ENCODE peak calls at places on chromosomes 7 and 10, in seven cellular contexts. W is esophagus squamous epithelium, Q is WTC11, I is fibroblast of pulmonary artery, L is HFFc6, P is hepatocyte, R is psoas muscle. A is an unnamed sample.

GRCh38 chr10:25047902-25048301 is 31.5 kb downstream of the THNSL1 start:
- DNase-seq in Q (no peak), P (no peak), L (peak), R (no peak), W (no peak), I (peak), A (no peak)

GRCh38 chr10:19412531-19412930 is 363.9 kb downstream of the MALRD1 start:
- DNase-seq in W (no peak), Q (no peak), I (peak), L (peak), R (no peak), P (peak), A (no peak)

GRCh38 chr10:6838118-6838517 is 258.0 kb upstream of the PRKCQ start:
- DNase-seq in P (no peak), R (no peak), L (no peak), I (no peak), Q (no peak), W (no peak), A (no peak)

GRCh38 chr10:17684537-17684936 is 40.6 kb downstream of the STAM start:
- DNase-seq in L (no peak), I (no peak), Q (no peak), R (no peak), W (no peak), P (no peak), A (no peak)

GRCh38 chr7:25860206-25860881 is 291.7 kb upstream of the NFE2L3 start:
- DNase-seq in R (no peak), W (no peak), Q (peak), P (no peak), L (no peak), I (no peak), A (no peak)

GRCh38 chr7:16051561-16052280 is 365.2 kb upstream of the MEOX2 start:
- DNase-seq in I (peak), W (no peak), R (no peak), P (no peak), Q (no peak), L (no peak), A (no peak)

GRCh38 chr10:47266602-47267001 is 33.4 kb upstream of the GDF10 start:
- DNase-seq in Q (no peak), P (no peak), L (no peak), R (no peak), W (no peak), I (no peak), A (no peak)

GRCh38 chr7:1056006-1056784 is 11.8 kb downstream of the GPR146 start:
- DNase-seq in I (no peak), L (no peak), W (no peak), R (peak), Q (no peak), P (no peak), A (no peak)

GRCh38 chr10:124543146-124543545 is 81.5 kb downstream of the LHPP start:
- DNase-seq in P (no peak), I (no peak), L (no peak), W (no peak), Q (no peak), R (no peak), A (no peak)

GRCh38 chr10:44963772-44964633 is 4.4 kb downstream of the RASSF4 start:
- DNase-seq in W (no peak), I (no peak), Q (peak), L (no peak), P (peak), R (peak), A (peak)

GRCh38 chr10:50991496-50992355 is 82.6 kb upstream of the PRKG1 start:
- DNase-seq in P (peak), W (no peak), Q (peak), L (no peak), I (peak), R (peak), A (peak)

GRCh38 chr10:93437946-93438795 is 44.0 kb downstream of the MYOF start:
- DNase-seq in I (peak), W (no peak), Q (no peak), P (peak), L (peak), R (no peak), A (no peak)

GRCh38 chr10:43226851-43227845 is 39.7 kb downstream of the RASGEF1A start:
- DNase-seq in Q (peak), P (no peak), L (no peak), R (peak), I (no peak), W (no peak), A (no peak)

GRCh38 chr10:94439275-94439861 is 37.0 kb downstream of the TBC1D12 start:
- DNase-seq in P (no peak), Q (peak), L (no peak), I (peak), R (peak), W (no peak), A (no peak)
- TF ChIP-seq CTCF in P (no peak), Q (no peak), L (no peak), I (no peak), R (no peak), W (no peak), A (no peak)

GRCh38 chr10:102245932-102246251 is 560 bp downstream of the GBF1 start:
- DNase-seq in R (no peak), Q (no peak), P (no peak), L (no peak), W (no peak), I (no peak), A (no peak)

GRCh38 chr10:102246261-102246660 is 929 bp downstream of the GBF1 start:
- DNase-seq in Q (no peak), I (peak), R (no peak), W (no peak), L (peak), P (peak), A (no peak)

GRCh38 chr10:102247724-102248123 is 2.4 kb downstream of the GBF1 start:
- DNase-seq in P (no peak), W (no peak), I (no peak), R (no peak), Q (no peak), L (no peak), A (no peak)

GRCh38 chr10:102243304-102243703 is 2.0 kb upstream of the PITX3 start:
- DNase-seq in Q (no peak), L (peak), R (no peak), P (no peak), I (peak), W (no peak), A (no peak)

DNA sequence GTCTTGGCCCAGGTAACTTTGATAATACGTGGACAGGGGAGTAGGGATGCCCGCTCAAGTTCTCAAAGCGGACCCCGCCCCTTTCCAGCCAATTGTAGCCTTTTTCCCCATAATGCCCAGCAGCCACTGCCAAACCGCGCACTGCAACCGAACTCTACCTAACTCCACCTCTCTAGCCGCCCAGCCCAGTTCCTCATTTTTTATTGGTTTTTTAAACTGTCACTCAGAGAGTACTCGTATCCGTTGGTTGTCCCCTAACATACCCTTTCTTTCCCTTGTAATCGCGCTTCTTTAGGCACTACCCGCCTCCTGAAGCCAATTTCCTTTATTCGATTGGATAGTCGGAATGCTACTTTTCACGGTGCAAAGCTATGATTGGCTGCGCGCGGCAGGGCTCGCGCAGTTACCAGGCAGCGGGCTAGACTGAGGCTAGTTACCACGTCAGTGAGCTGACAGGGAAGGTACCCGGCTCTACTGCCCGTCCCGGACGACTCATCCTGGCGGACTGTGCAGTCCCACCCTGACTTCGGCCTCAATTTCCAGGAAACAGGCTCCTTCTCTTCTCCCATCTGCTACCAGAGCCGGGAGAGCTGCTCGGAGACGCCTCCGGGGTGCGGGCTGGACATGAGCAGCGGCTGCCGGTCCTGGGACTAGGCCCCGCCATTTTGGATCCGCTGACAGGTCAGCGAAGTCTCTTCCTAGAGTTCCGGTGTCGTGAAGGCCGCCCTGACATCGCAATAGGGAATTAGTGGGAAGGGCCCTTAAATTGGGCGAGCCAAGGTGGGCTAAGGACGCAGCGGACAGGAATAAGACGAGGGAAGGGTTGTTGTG is at the start of gene GBF1:
- DNase-seq in Q (peak), P (peak), R (peak), I (peak), W (peak), L (peak), A (peak)
- TF ChIP-seq CTCF in Q (no peak), P (no peak), R (no peak), I (no peak), W (no peak), L (no peak), A (no peak)

GRCh38 chr7:65839846-65840245 is 33.0 kb upstream of the VKORC1L1 start:
- DNase-seq in L (no peak), R (no peak), P (no peak), I (no peak), Q (no peak), W (no peak), A (no peak)

GRCh38 chr7:65846008-65846570 is 26.8 kb upstream of the VKORC1L1 start:
- DNase-seq in R (no peak), P (peak), L (no peak), W (no peak), Q (no peak), I (no peak), A (no peak)

GRCh38 chr7:65840446-65840845 is 32.4 kb upstream of the VKORC1L1 start:
- DNase-seq in P (peak), W (no peak), I (no peak), L (no peak), Q (no peak), R (no peak), A (no peak)
- TF ChIP-seq CTCF in P (peak), W (no peak), I (no peak), L (no peak), Q (no peak), R (no peak), A (no peak)

GRCh38 chr7:127066974-127067373 is 185.8 kb downstream of the GRM8 start:
- DNase-seq in I (no peak), R (no peak), Q (peak), L (no peak), P (peak), W (no peak), A (no peak)
- TF ChIP-seq CTCF in I (no peak), R (no peak), Q (peak), L (no peak), P (peak), W (no peak), A (no peak)

GRCh38 chr7:36207451-36208291 is 54.6 kb downstream of the EEPD1 start:
- DNase-seq in P (peak), R (peak), W (no peak), L (peak), I (peak), Q (no peak), A (peak)
- TF ChIP-seq CTCF in P (no peak), R (peak), W (no peak), L (peak), I (no peak), Q (no peak), A (no peak)

A was measured in right atrium auricular region.